ENCODE peak calls at places on chromosome 7, in seven cellular contexts. A is dorsolateral prefrontal cortex; S is heart right ventricle; F is CD4-positive, CD25-positive, alpha-beta regulatory T cell; M is ovary; Q is AG04450; N is thoracic aorta. X is an unnamed sample.

GRCh38 chr7:2651847-2652735 is 20.3 kb downstream of the TTYH3 start:
- DNase-seq in A (no peak), S (no peak), F (no peak), M (no peak), Q (no peak), N (no peak), X (no peak)

GRCh38 chr7:106064836-106065559 is 47.1 kb downstream of the SYPL1 start:
- DNase-seq in A (peak), S (peak), F (no peak), M (peak), Q (peak), N (peak), X (peak)

GRCh38 chr7:154968336-154969001 is 34.5 kb downstream of the PAXIP1 start:
- DNase-seq in A (no peak), S (no peak), F (no peak), M (no peak), Q (no peak), N (no peak), X (peak)

GRCh38 chr7:143129051-143129450 is 2.8 kb upstream of the PIP start:
- DNase-seq in A (no peak), S (no peak), F (no peak), M (no peak), Q (no peak), N (no peak), X (no peak)

GRCh38 chr7:130352335-130353074 is 7.9 kb downstream of the CPA5 start:
- DNase-seq in A (no peak), S (no peak), F (no peak), M (peak), Q (no peak), N (no peak), X (no peak)

GRCh38 chr7:2309889-2310331 is 4.3 kb downstream of the SNX8 start:
- DNase-seq in A (no peak), S (no peak), F (no peak), M (no peak), Q (peak), N (no peak), X (no peak)

GRCh38 chr7:105268511-105269392 is 120.0 kb downstream of the SRPK2 start:
- DNase-seq in A (no peak), S (peak), F (no peak), M (no peak), Q (peak), N (no peak), X (no peak)

GRCh38 chr7:83850037-83850619 is 201.2 kb upstream of the SEMA3E start:
- DNase-seq in A (no peak), S (no peak), F (no peak), M (no peak), Q (no peak), N (no peak), X (no peak)

GRCh38 chr7:154409703-154410311 is 357.6 kb downstream of the DPP6 start:
- DNase-seq in A (no peak), S (peak), F (no peak), M (no peak), Q (no peak), N (no peak), X (no peak)

GRCh38 chr7:87147500-87147899 is 4.8 kb upstream of the DMTF1 start:
- DNase-seq in A (no peak), S (no peak), F (no peak), M (no peak), Q (no peak), N (no peak), X (no peak)

GRCh38 chr7:107506683-107507339 is 37.0 kb downstream of the GPR22 start:
- DNase-seq in A (no peak), S (peak), F (no peak), M (no peak), Q (no peak), N (no peak), X (no peak)

GRCh38 chr7:158353606-158354570 is 233.7 kb downstream of the PTPRN2 start:
- DNase-seq in A (peak), S (no peak), F (no peak), M (no peak), Q (no peak), N (no peak), X (no peak)

GRCh38 chr7:116497708-116498107 is 1.8 kb upstream of the CAV2 start:
- DNase-seq in A (no peak), S (no peak), F (no peak), M (no peak), Q (no peak), N (no peak), X (no peak)
- H3K27ac ChIP-seq in A (no peak), S (no peak), F (no peak), M (no peak), Q (no peak), N (peak), X (no peak)

GRCh38 chr7:112213735-112214134 is 7.2 kb downstream of the ZNF277 start:
- DNase-seq in A (no peak), S (no peak), F (no peak), M (no peak), Q (no peak), N (no peak), X (no peak)

GRCh38 chr7:112212516-112213036 is 6.1 kb downstream of the ZNF277 start:
- DNase-seq in A (no peak), S (no peak), F (no peak), M (no peak), Q (no peak), N (no peak), X (no peak)

GRCh38 chr7:112214887-112215286 is 8.4 kb downstream of the ZNF277 start:
- DNase-seq in A (no peak), S (no peak), F (no peak), M (no peak), Q (no peak), N (no peak), X (no peak)

GRCh38 chr7:112214268-112214667 is 7.8 kb downstream of the ZNF277 start:
- DNase-seq in A (no peak), S (no peak), F (no peak), M (no peak), Q (no peak), N (no peak), X (no peak)

DNA sequence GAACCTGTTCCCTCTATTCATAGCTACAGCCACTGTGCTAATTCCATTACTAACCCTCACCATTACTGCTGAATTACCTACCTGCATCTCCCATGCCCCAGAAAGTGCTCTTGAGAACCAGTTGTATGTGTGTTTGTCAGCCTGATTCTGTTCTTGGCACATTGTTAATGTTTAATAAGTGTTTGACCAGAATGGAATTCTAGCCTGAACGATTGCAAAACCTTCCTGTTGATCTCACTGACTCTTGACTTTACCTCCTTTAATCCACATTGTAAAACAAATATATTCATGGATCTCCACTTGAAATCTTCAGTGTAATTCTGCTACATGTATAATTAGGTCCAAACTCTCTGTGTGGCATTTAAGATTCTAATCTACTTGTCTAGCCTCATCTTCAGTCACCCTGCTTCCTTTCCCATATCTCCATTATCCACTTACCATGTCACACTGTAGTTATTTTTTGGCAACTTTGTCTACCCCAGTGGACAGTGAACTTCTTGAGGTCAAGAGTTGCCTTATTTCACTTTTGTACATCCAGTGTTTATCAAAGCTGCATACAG is 4.9 kb downstream of the ZNF277 start:
- DNase-seq in A (no peak), S (no peak), F (no peak), M (no peak), Q (no peak), N (no peak), X (peak)
- H3K27ac ChIP-seq in A (no peak), S (peak), F (no peak), M (no peak), Q (no peak), N (no peak), X (no peak)

GRCh38 chr7:75967573-75967997 is 26.8 kb downstream of the TMEM120A start:
- DNase-seq in A (no peak), S (peak), F (no peak), M (peak), Q (peak), N (no peak), X (no peak)
- H3K27ac ChIP-seq in A (peak), S (peak), F (no peak), M (peak), Q (no peak), N (peak), X (peak)

GRCh38 chr7:139937685-139938084 is 108.6 kb downstream of the TBXAS1 start:
- DNase-seq in A (no peak), S (no peak), F (no peak), M (no peak), Q (no peak), N (no peak), X (no peak)
- H3K27ac ChIP-seq in A (no peak), S (peak), F (no peak), M (no peak), Q (no peak), N (no peak), X (no peak)

GRCh38 chr7:22884911-22885823 is 62.5 kb upstream of the TOMM7 start:
- DNase-seq in A (no peak), S (no peak), F (no peak), M (no peak), Q (no peak), N (no peak), X (no peak)
- H3K27ac ChIP-seq in A (no peak), S (peak), F (peak), M (no peak), Q (no peak), N (no peak), X (no peak)

DNA sequence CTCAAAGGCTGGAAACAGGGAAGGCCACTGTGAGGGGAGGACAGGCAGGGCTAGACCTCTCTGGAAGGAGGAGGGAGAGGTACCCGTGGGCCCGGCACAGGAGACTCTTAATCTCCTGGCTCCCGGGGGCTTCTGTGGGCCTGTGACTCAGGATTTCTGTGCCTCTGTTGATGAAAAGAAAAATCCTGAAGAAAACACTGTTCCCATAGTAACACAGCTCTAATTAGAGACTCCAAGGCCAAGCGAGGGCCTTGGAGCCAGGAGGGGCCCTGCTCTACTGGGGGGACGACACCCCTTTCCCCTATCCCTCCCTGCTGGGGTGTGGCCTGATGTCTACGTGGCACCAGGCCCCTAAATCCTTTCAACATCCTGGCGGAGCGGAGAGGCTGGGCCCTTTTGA is 174.1 kb upstream of the TNRC18 start:
- DNase-seq in A (no peak), S (no peak), F (no peak), M (peak), Q (no peak), N (no peak), X (no peak)
- H3K27ac ChIP-seq in A (peak), S (no peak), F (no peak), M (peak), Q (peak), N (peak), X (no peak)

GRCh38 chr7:974172-974571 is 1.2 kb downstream of the COX19 start:
- DNase-seq in A (no peak), S (no peak), F (no peak), M (no peak), Q (no peak), N (no peak), X (no peak)

GRCh38 chr7:976901-977325 is 1.6 kb upstream of the COX19 start:
- DNase-seq in A (no peak), S (no peak), F (no peak), M (no peak), Q (no peak), N (no peak), X (no peak)

GRCh38 chr7:977326-978048 is 2.1 kb upstream of the COX19 start:
- DNase-seq in A (no peak), S (no peak), F (no peak), M (peak), Q (no peak), N (no peak), X (peak)

GRCh38 chr7:974820-975681 is at the start of gene COX19:
- DNase-seq in A (peak), S (peak), F (peak), M (peak), Q (peak), N (peak), X (peak)

GRCh38 chr7:975702-976473 is 539 bp upstream of the COX19 start:
- DNase-seq in A (no peak), S (no peak), F (no peak), M (no peak), Q (no peak), N (no peak), X (no peak)
- H3K27ac ChIP-seq in A (peak), S (peak), F (peak), M (no peak), Q (no peak), N (no peak), X (no peak)

DNA sequence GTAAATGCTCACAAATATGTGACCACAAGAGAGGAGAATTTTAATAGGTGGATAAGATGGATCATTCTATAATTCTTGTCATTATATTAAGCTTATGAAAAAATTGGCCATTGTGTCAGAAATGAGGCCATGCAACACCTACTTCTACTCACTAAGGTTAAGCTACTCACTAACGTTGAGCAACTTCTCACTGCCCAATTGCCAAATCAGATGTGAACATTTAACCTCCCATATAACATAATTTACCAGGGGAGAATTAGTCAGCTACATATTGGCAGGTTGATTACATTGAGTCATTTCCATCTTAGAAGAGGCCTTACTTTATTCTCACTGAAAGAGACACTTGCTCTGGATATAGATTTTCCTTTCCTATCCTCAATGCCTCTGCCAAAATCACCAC is 211.2 kb upstream of the DGKB start:
- DNase-seq in A (no peak), S (no peak), F (no peak), M (no peak), Q (no peak), N (no peak), X (no peak)
- H3K27ac ChIP-seq in A (no peak), S (no peak), F (no peak), M (no peak), Q (no peak), N (no peak), X (no peak)

GRCh38 chr7:19939746-19940145 is 166.3 kb upstream of the TMEM196 start:
- DNase-seq in A (no peak), S (no peak), F (no peak), M (no peak), Q (no peak), N (no peak), X (no peak)
- H3K27ac ChIP-seq in A (no peak), S (no peak), F (no peak), M (no peak), Q (no peak), N (no peak), X (no peak)